ENCODE peak calls at places on chromosome 20, in four cellular contexts. U, W, R and A are unnamed samples.

GRCh38 chr20:49595811-49596545 is 28.0 kb upstream of the PTGIS start:
- DNase-seq in W (no peak), U (peak; percentile 48), R (peak; percentile 61), A (no peak)

GRCh38 chr20:15818651-15819071 is 754.6 kb downstream of the KIF16B start:
- DNase-seq in R (no peak), U (no peak), W (peak; percentile 9), A (no peak)

GRCh38 chr20:34111057-34111711 is 859 bp downstream of the EIF2S2 start:
- DNase-seq in U (no peak), W (peak; percentile 58), R (no peak), A (peak; percentile 30)

GRCh38 chr20:63699466-63700198 is 3.2 kb downstream of the TNFRSF6B start:
- DNase-seq in R (no peak), W (no peak), U (no peak), A (peak; percentile 65)

GRCh38 chr20:33790571-33790970 is 20.6 kb upstream of the CHMP4B start:
- DNase-seq in R (no peak), U (no peak), W (no peak), A (no peak)

GRCh38 chr20:24952376-24953203 is 3.5 kb downstream of the CST7 start:
- DNase-seq in U (no peak), R (no peak), W (no peak), A (no peak)

GRCh38 chr20:50813801-50814200 is 18.9 kb downstream of the BCAS4 start:
- DNase-seq in R (no peak), W (no peak), U (no peak), A (no peak)

GRCh38 chr20:37389241-37389747 is 43.4 kb downstream of the SRC start:
- DNase-seq in W (no peak), U (no peak), R (no peak), A (no peak)

GRCh38 chr20:49697071-49697470 is 16.6 kb downstream of the B4GALT5 start:
- DNase-seq in U (no peak), W (no peak), R (no peak), A (no peak)

GRCh38 chr20:21971436-21971835 is 266.0 kb downstream of the PAX1 start:
- DNase-seq in R (no peak), U (no peak), W (no peak), A (no peak)

GRCh38 chr20:63424613-63425012 is 47.8 kb downstream of the KCNQ2 start:
- DNase-seq in W (no peak), U (no peak), R (no peak), A (no peak)

GRCh38 chr20:20477444-20478041 is 109.6 kb downstream of the INSM1 start:
- DNase-seq in R (no peak), U (no peak), W (no peak), A (no peak)